ENCODE peak calls at places on chromosomes 4 and X, in seven cellular contexts. One of them, this sample, is unnamed.

GRCh38 chrX:5236749-5237148 is 991.9 kb downstream of the NLGN4X start:
- DNase-seq in BJ: no peak
- DNase-seq in GM12865: no peak
- DNase-seq in BE2C: no peak
- DNase-seq in choroid plexus epithelial cell: no peak
- DNase-seq in epithelial cell of esophagus: no peak
- DNase-seq in lower lobe of right lung: no peak
- DNase-seq in this sample: no peak

GRCh38 chrX:153735274-153735673 is 10.6 kb downstream of the ABCD1 start:
- DNase-seq in BJ: no peak
- DNase-seq in GM12865: peak; percentile 44
- DNase-seq in BE2C: no peak
- DNase-seq in choroid plexus epithelial cell: peak; percentile 8
- DNase-seq in epithelial cell of esophagus: no peak
- DNase-seq in lower lobe of right lung: no peak
- DNase-seq in this sample: no peak

GRCh38 chr4:53455766-53456165 is 78.3 kb downstream of the FIP1L1 start:
- DNase-seq in BJ: no peak
- DNase-seq in GM12865: no peak
- DNase-seq in BE2C: no peak
- DNase-seq in choroid plexus epithelial cell: no peak
- DNase-seq in epithelial cell of esophagus: no peak
- DNase-seq in lower lobe of right lung: no peak
- DNase-seq in this sample: no peak

GRCh38 chrX:1587161-1587560 is 4.2 kb upstream of the AKAP17A start:
- DNase-seq in BJ: no peak
- DNase-seq in GM12865: peak; percentile 59
- DNase-seq in BE2C: no peak
- DNase-seq in choroid plexus epithelial cell: no peak
- DNase-seq in epithelial cell of esophagus: no peak
- DNase-seq in lower lobe of right lung: no peak
- DNase-seq in this sample: no peak

GRCh38 chrX:154761977-154762528 is 611 bp upstream of the DKC1 start:
- DNase-seq in BJ: no peak
- DNase-seq in GM12865: peak; percentile 13
- DNase-seq in BE2C: peak; percentile 58
- DNase-seq in choroid plexus epithelial cell: no peak
- DNase-seq in epithelial cell of esophagus: no peak
- DNase-seq in lower lobe of right lung: no peak
- DNase-seq in this sample: no peak

GRCh38 chrX:30693999-30694650 is 40.9 kb downstream of the GK start:
- DNase-seq in BJ: no peak
- DNase-seq in GM12865: no peak
- DNase-seq in BE2C: no peak
- DNase-seq in choroid plexus epithelial cell: no peak
- DNase-seq in epithelial cell of esophagus: no peak
- DNase-seq in lower lobe of right lung: no peak
- DNase-seq in this sample: no peak

GRCh38 chr4:145736241-145736831 is 56.4 kb downstream of the C4orf51 start:
- DNase-seq in BJ: no peak
- DNase-seq in GM12865: no peak
- DNase-seq in BE2C: no peak
- DNase-seq in choroid plexus epithelial cell: no peak
- DNase-seq in epithelial cell of esophagus: peak; percentile 33
- DNase-seq in lower lobe of right lung: peak; percentile 63
- DNase-seq in this sample: peak; percentile 48

GRCh38 chrX:111868726-111869638 is 7.0 kb upstream of the TRPC5OS start:
- DNase-seq in BJ: no peak
- DNase-seq in GM12865: peak; percentile 37
- DNase-seq in BE2C: no peak
- DNase-seq in choroid plexus epithelial cell: peak; percentile 2
- DNase-seq in epithelial cell of esophagus: peak; percentile 16
- DNase-seq in lower lobe of right lung: no peak
- DNase-seq in this sample: peak; percentile 0

GRCh38 chr4:2417196-2417764 is 1.2 kb downstream of the ZFYVE28 start:
- DNase-seq in BJ: no peak
- DNase-seq in GM12865: no peak
- DNase-seq in BE2C: no peak
- DNase-seq in choroid plexus epithelial cell: no peak
- DNase-seq in epithelial cell of esophagus: no peak
- DNase-seq in lower lobe of right lung: peak; percentile 47
- DNase-seq in this sample: no peak

GRCh38 chrX:8235026-8235425 is 64.0 kb upstream of the VCX2 start:
- DNase-seq in BJ: no peak
- DNase-seq in GM12865: no peak
- DNase-seq in BE2C: no peak
- DNase-seq in choroid plexus epithelial cell: peak; percentile 20
- DNase-seq in epithelial cell of esophagus: peak; percentile 44
- DNase-seq in lower lobe of right lung: no peak
- DNase-seq in this sample: peak; percentile 33

GRCh38 chrX:2766921-2767320 is 15.1 kb downstream of the XG start:
- DNase-seq in BJ: no peak
- DNase-seq in GM12865: no peak
- DNase-seq in BE2C: no peak
- DNase-seq in choroid plexus epithelial cell: peak; percentile 17
- DNase-seq in epithelial cell of esophagus: no peak
- DNase-seq in lower lobe of right lung: no peak
- DNase-seq in this sample: peak; percentile 13

GRCh38 chr4:125244848-125245450 is 69.8 kb upstream of the FAT4 start:
- DNase-seq in BJ: no peak
- DNase-seq in GM12865: no peak
- DNase-seq in BE2C: no peak
- DNase-seq in choroid plexus epithelial cell: peak; percentile 57
- DNase-seq in epithelial cell of esophagus: peak; percentile 42
- DNase-seq in lower lobe of right lung: no peak
- DNase-seq in this sample: peak; percentile 72

GRCh38 chrX:41350150-41350975 is 16.4 kb downstream of the DDX3X start:
- DNase-seq in BJ: no peak
- DNase-seq in GM12865: no peak
- DNase-seq in BE2C: no peak
- DNase-seq in choroid plexus epithelial cell: peak; percentile 47
- DNase-seq in epithelial cell of esophagus: no peak
- DNase-seq in lower lobe of right lung: no peak
- DNase-seq in this sample: peak; percentile 45

GRCh38 chr4:187606581-187606980 is 389.0 kb upstream of the ZFP42 start:
- DNase-seq in BJ: no peak
- DNase-seq in GM12865: peak; percentile 8
- DNase-seq in BE2C: peak; percentile 41
- DNase-seq in choroid plexus epithelial cell: peak; percentile 70
- DNase-seq in epithelial cell of esophagus: peak; percentile 85
- DNase-seq in lower lobe of right lung: no peak
- DNase-seq in this sample: peak; percentile 69

GRCh38 chr4:169009281-169010124 is 552 bp downstream of the CBR4 start:
- DNase-seq in BJ: no peak
- DNase-seq in GM12865: peak; percentile 76
- DNase-seq in BE2C: peak; percentile 73
- DNase-seq in choroid plexus epithelial cell: peak; percentile 63
- DNase-seq in epithelial cell of esophagus: peak; percentile 57
- DNase-seq in lower lobe of right lung: peak; percentile 78
- DNase-seq in this sample: peak; percentile 65

GRCh38 chrX:16970977-16971376 is 24.5 kb downstream of the REPS2 start:
- DNase-seq in BJ: no peak
- DNase-seq in GM12865: no peak
- DNase-seq in BE2C: no peak
- DNase-seq in choroid plexus epithelial cell: peak; percentile 55
- DNase-seq in epithelial cell of esophagus: peak; percentile 64
- DNase-seq in lower lobe of right lung: no peak
- DNase-seq in this sample: peak; percentile 65

GRCh38 chrX:22383988-22384387 is 111.3 kb downstream of the CBLL2 start:
- DNase-seq in BJ: no peak
- DNase-seq in GM12865: peak; percentile 0
- DNase-seq in BE2C: no peak
- DNase-seq in choroid plexus epithelial cell: no peak
- DNase-seq in epithelial cell of esophagus: no peak
- DNase-seq in lower lobe of right lung: no peak
- DNase-seq in this sample: no peak
- TF ChIP-seq CTCF in BJ: no peak
- TF ChIP-seq CTCF in GM12865: no peak
- TF ChIP-seq CTCF in BE2C: no peak
- TF ChIP-seq CTCF in choroid plexus epithelial cell: peak; percentile 23
- TF ChIP-seq CTCF in epithelial cell of esophagus: no peak
- TF ChIP-seq CTCF in lower lobe of right lung: no peak
- TF ChIP-seq CTCF in this sample: no peak

GRCh38 chr4:83603130-83603529 is 67.2 kb downstream of the GPAT3 start:
- DNase-seq in BJ: no peak
- DNase-seq in GM12865: no peak
- DNase-seq in BE2C: no peak
- DNase-seq in choroid plexus epithelial cell: peak; percentile 79
- DNase-seq in epithelial cell of esophagus: no peak
- DNase-seq in lower lobe of right lung: no peak
- DNase-seq in this sample: no peak
- H3K4me3 ChIP-seq in BJ: no peak overlapping the region
- H3K4me3 ChIP-seq in GM12865: no peak overlapping the region
- H3K4me3 ChIP-seq in BE2C: no peak overlapping the region
- H3K4me3 ChIP-seq in choroid plexus epithelial cell: no peak overlapping the region
- H3K4me3 ChIP-seq in epithelial cell of esophagus: no peak overlapping the region
- H3K4me3 ChIP-seq in lower lobe of right lung: no peak overlapping the region
- H3K4me3 ChIP-seq in this sample: no peak overlapping the region

DNA sequence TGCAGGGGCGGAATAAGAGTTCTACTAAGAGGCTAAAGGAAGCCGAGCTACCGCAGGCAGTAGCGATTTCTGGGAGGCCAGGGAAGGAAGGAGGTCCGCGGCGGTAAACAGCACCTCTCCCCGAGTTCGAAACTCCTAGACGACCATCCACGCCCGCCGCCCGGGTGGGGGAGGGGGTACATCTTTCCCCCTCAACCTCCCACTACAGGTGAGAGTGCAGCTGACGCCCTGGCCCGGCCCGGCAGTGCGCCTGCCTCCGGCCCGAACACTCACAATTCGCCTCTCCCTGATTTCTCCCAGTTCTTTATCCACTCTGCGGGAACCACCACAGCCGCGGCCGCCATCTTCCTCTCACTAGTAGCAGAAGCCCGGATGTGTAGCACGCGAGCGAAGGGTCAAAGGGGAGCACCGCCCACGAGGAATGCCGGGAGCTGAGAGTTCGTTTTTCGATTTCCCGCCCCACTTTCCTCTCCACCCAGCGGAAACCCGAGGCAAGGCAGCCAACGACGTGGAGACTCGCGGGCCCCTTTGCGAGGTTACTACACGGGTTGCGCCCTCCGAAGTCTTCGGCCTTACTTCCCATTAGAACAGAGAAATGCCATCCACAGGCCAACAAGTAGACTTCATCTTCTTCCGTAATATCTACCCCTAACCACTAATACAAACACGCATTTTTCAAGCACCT is at the start of gene THOC2:
- DNase-seq in BJ: peak; percentile 35
- DNase-seq in GM12865: peak; percentile 88
- DNase-seq in BE2C: peak; percentile 87
- DNase-seq in choroid plexus epithelial cell: peak; percentile 87
- DNase-seq in epithelial cell of esophagus: peak; percentile 82
- DNase-seq in lower lobe of right lung: peak; percentile 91
- DNase-seq in this sample: peak; percentile 88
- TF ChIP-seq CTCF in BJ: peak; percentile 51
- TF ChIP-seq CTCF in GM12865: peak; percentile 31
- TF ChIP-seq CTCF in BE2C: peak; percentile 39
- TF ChIP-seq CTCF in choroid plexus epithelial cell: peak; percentile 56
- TF ChIP-seq CTCF in epithelial cell of esophagus: peak; percentile 40
- TF ChIP-seq CTCF in lower lobe of right lung: peak; percentile 37
- TF ChIP-seq CTCF in this sample: peak; percentile 38

DNA sequence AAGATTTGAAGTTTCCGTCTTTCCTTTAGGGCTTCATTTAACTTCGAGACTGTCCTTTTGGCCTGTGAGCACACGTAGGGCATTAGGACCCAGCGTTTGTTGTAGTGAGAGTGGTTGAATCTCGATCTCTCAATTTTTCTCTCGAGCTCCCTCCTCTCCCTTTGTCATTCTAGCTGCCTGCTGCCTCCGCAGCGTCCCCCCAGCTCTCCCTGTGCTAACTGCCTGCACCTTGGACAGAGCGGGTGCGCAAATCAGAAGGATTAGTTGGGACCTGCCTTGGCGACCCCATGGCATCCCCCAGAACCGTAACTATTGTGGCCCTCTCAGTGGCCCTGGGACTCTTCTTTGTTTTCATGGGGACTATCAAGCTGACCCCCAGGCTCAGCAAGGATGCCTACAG is at the start of gene TMEM35A:
- DNase-seq in BJ: no peak
- DNase-seq in GM12865: no peak
- DNase-seq in BE2C: no peak
- DNase-seq in choroid plexus epithelial cell: peak; percentile 43
- DNase-seq in epithelial cell of esophagus: no peak
- DNase-seq in lower lobe of right lung: no peak
- DNase-seq in this sample: peak; percentile 24
- H3K4me3 ChIP-seq in BJ: peak within 1 kb of the TSS; percentile 41
- H3K4me3 ChIP-seq in GM12865: no peak within 1 kb of the TSS
- H3K4me3 ChIP-seq in BE2C: no peak within 1 kb of the TSS
- H3K4me3 ChIP-seq in choroid plexus epithelial cell: peak within 1 kb of the TSS; percentile 60
- H3K4me3 ChIP-seq in epithelial cell of esophagus: no peak within 1 kb of the TSS
- H3K4me3 ChIP-seq in lower lobe of right lung: peak within 1 kb of the TSS; percentile 46
- H3K4me3 ChIP-seq in this sample: peak within 1 kb of the TSS; percentile 46

GRCh38 chr4:121057466-121057911 is 14.8 kb downstream of the NDNF start:
- DNase-seq in BJ: no peak
- DNase-seq in GM12865: no peak
- DNase-seq in BE2C: peak; percentile 39
- DNase-seq in choroid plexus epithelial cell: no peak
- DNase-seq in epithelial cell of esophagus: no peak
- DNase-seq in lower lobe of right lung: no peak
- DNase-seq in this sample: no peak

GRCh38 chr4:121062466-121062975 is 9.8 kb downstream of the NDNF start:
- DNase-seq in BJ: no peak
- DNase-seq in GM12865: no peak
- DNase-seq in BE2C: no peak
- DNase-seq in choroid plexus epithelial cell: no peak
- DNase-seq in epithelial cell of esophagus: no peak
- DNase-seq in lower lobe of right lung: no peak
- DNase-seq in this sample: no peak

GRCh38 chr4:121064482-121064881 is 7.9 kb downstream of the NDNF start:
- DNase-seq in BJ: no peak
- DNase-seq in GM12865: no peak
- DNase-seq in BE2C: no peak
- DNase-seq in choroid plexus epithelial cell: no peak
- DNase-seq in epithelial cell of esophagus: no peak
- DNase-seq in lower lobe of right lung: no peak
- DNase-seq in this sample: no peak

GRCh38 chr4:121061215-121061614 is 11.1 kb downstream of the NDNF start:
- DNase-seq in BJ: no peak
- DNase-seq in GM12865: no peak
- DNase-seq in BE2C: no peak
- DNase-seq in choroid plexus epithelial cell: no peak
- DNase-seq in epithelial cell of esophagus: no peak
- DNase-seq in lower lobe of right lung: no peak
- DNase-seq in this sample: no peak

GRCh38 chr4:121061861-121062260 is 10.5 kb downstream of the NDNF start:
- DNase-seq in BJ: no peak
- DNase-seq in GM12865: no peak
- DNase-seq in BE2C: no peak
- DNase-seq in choroid plexus epithelial cell: no peak
- DNase-seq in epithelial cell of esophagus: peak; percentile 58
- DNase-seq in lower lobe of right lung: no peak
- DNase-seq in this sample: no peak
- TF ChIP-seq CTCF in BJ: no peak
- TF ChIP-seq CTCF in GM12865: no peak
- TF ChIP-seq CTCF in BE2C: no peak
- TF ChIP-seq CTCF in choroid plexus epithelial cell: no peak
- TF ChIP-seq CTCF in epithelial cell of esophagus: no peak
- TF ChIP-seq CTCF in lower lobe of right lung: no peak
- TF ChIP-seq CTCF in this sample: no peak

This sample was measured in cardiac fibroblast.